ENCODE peak calls at places on chromosomes 2 and 18, in eight cellular contexts. One of them, this sample, is unnamed.

GRCh38 chr2:48883661-48884060 is 128.1 kb upstream of the LHCGR start:
- DNase-seq in IMR-90: peak
- DNase-seq in mucosa of descending colon: no peak
- DNase-seq in heart left ventricle: no peak
- DNase-seq in pancreas: no peak
- DNase-seq in sigmoid colon: no peak
- DNase-seq in right atrium auricular region: no peak
- DNase-seq in cardiac fibroblast: no peak
- DNase-seq in this sample: no peak

GRCh38 chr2:66576381-66577330 is 141.7 kb downstream of the MEIS1 start:
- DNase-seq in cardiac fibroblast: peak
- DNase-seq in IMR-90: peak
- DNase-seq in sigmoid colon: peak
- DNase-seq in mucosa of descending colon: peak
- DNase-seq in pancreas: peak
- DNase-seq in right atrium auricular region: no peak
- DNase-seq in heart left ventricle: no peak
- DNase-seq in this sample: peak

GRCh38 chr2:28639836-28640235 is 111.8 kb upstream of the PPP1CB start:
- DNase-seq in mucosa of descending colon: peak
- DNase-seq in pancreas: no peak
- DNase-seq in heart left ventricle: no peak
- DNase-seq in sigmoid colon: peak
- DNase-seq in IMR-90: no peak
- DNase-seq in cardiac fibroblast: peak
- DNase-seq in right atrium auricular region: no peak
- DNase-seq in this sample: no peak

GRCh38 chr2:172438741-172439508 is 11.5 kb downstream of the ITGA6 start:
- DNase-seq in sigmoid colon: no peak
- DNase-seq in cardiac fibroblast: peak
- DNase-seq in mucosa of descending colon: peak
- DNase-seq in right atrium auricular region: no peak
- DNase-seq in pancreas: no peak
- DNase-seq in IMR-90: peak
- DNase-seq in heart left ventricle: peak
- DNase-seq in this sample: peak

GRCh38 chr2:241820625-241821384 is 11.8 kb downstream of the NEU4 start:
- DNase-seq in IMR-90: no peak
- DNase-seq in cardiac fibroblast: no peak
- DNase-seq in heart left ventricle: peak
- DNase-seq in sigmoid colon: peak
- DNase-seq in pancreas: peak
- DNase-seq in mucosa of descending colon: no peak
- DNase-seq in right atrium auricular region: no peak
- DNase-seq in this sample: no peak

GRCh38 chr18:60372598-60372997 is at the start of gene MC4R:
- DNase-seq in heart left ventricle: no peak
- DNase-seq in sigmoid colon: no peak
- DNase-seq in cardiac fibroblast: peak
- DNase-seq in IMR-90: peak
- DNase-seq in mucosa of descending colon: no peak
- DNase-seq in pancreas: no peak
- DNase-seq in right atrium auricular region: no peak
- DNase-seq in this sample: peak

GRCh38 chr2:8281234-8281633 is 400.6 kb upstream of the ID2 start:
- DNase-seq in sigmoid colon: no peak
- DNase-seq in mucosa of descending colon: no peak
- DNase-seq in heart left ventricle: no peak
- DNase-seq in cardiac fibroblast: no peak
- DNase-seq in pancreas: no peak
- DNase-seq in IMR-90: no peak
- DNase-seq in right atrium auricular region: no peak
- DNase-seq in this sample: no peak

GRCh38 chr18:43046324-43046723 is 69.2 kb downstream of the RIT2 start:
- DNase-seq in pancreas: no peak
- DNase-seq in IMR-90: no peak
- DNase-seq in mucosa of descending colon: no peak
- DNase-seq in heart left ventricle: no peak
- DNase-seq in cardiac fibroblast: no peak
- DNase-seq in sigmoid colon: no peak
- DNase-seq in right atrium auricular region: no peak
- DNase-seq in this sample: no peak

GRCh38 chr18:9741821-9742541 is 33.9 kb downstream of the RAB31 start:
- DNase-seq in pancreas: no peak
- DNase-seq in heart left ventricle: peak
- DNase-seq in IMR-90: no peak
- DNase-seq in sigmoid colon: no peak
- DNase-seq in right atrium auricular region: peak
- DNase-seq in cardiac fibroblast: peak
- DNase-seq in mucosa of descending colon: no peak
- DNase-seq in this sample: peak

GRCh38 chr18:59270689-59271257 is 2.5 kb downstream of the RAX start:
- DNase-seq in heart left ventricle: no peak
- DNase-seq in right atrium auricular region: no peak
- DNase-seq in sigmoid colon: no peak
- DNase-seq in pancreas: no peak
- DNase-seq in IMR-90: no peak
- DNase-seq in cardiac fibroblast: no peak
- DNase-seq in mucosa of descending colon: no peak
- DNase-seq in this sample: no peak

GRCh38 chr18:42107287-42108045 is 152.4 kb downstream of the PIK3C3 start:
- DNase-seq in right atrium auricular region: no peak
- DNase-seq in mucosa of descending colon: no peak
- DNase-seq in pancreas: no peak
- DNase-seq in IMR-90: no peak
- DNase-seq in sigmoid colon: no peak
- DNase-seq in cardiac fibroblast: no peak
- DNase-seq in heart left ventricle: no peak
- DNase-seq in this sample: no peak

GRCh38 chr2:219386532-219387280 is 1.0 kb downstream of the DNPEP start:
- DNase-seq in mucosa of descending colon: no peak
- DNase-seq in pancreas: no peak
- DNase-seq in sigmoid colon: no peak
- DNase-seq in cardiac fibroblast: no peak
- DNase-seq in IMR-90: no peak
- DNase-seq in right atrium auricular region: no peak
- DNase-seq in heart left ventricle: no peak
- DNase-seq in this sample: no peak

GRCh38 chr2:231312066-231312465 is 83.4 kb upstream of the B3GNT7 start:
- DNase-seq in cardiac fibroblast: no peak
- DNase-seq in pancreas: no peak
- DNase-seq in mucosa of descending colon: no peak
- DNase-seq in heart left ventricle: no peak
- DNase-seq in right atrium auricular region: peak
- DNase-seq in sigmoid colon: no peak
- DNase-seq in IMR-90: no peak
- DNase-seq in this sample: no peak

GRCh38 chr2:234483568-234484251 is 13.2 kb downstream of the ARL4C start:
- DNase-seq in pancreas: no peak
- DNase-seq in IMR-90: no peak
- DNase-seq in mucosa of descending colon: peak
- DNase-seq in heart left ventricle: no peak
- DNase-seq in sigmoid colon: peak
- DNase-seq in cardiac fibroblast: peak
- DNase-seq in right atrium auricular region: no peak
- DNase-seq in this sample: peak

GRCh38 chr2:173410579-173410978 is 55.9 kb downstream of the CDCA7 start:
- DNase-seq in heart left ventricle: no peak
- DNase-seq in pancreas: no peak
- DNase-seq in right atrium auricular region: no peak
- DNase-seq in IMR-90: no peak
- DNase-seq in sigmoid colon: no peak
- DNase-seq in cardiac fibroblast: peak
- DNase-seq in mucosa of descending colon: no peak
- DNase-seq in this sample: no peak

DNA sequence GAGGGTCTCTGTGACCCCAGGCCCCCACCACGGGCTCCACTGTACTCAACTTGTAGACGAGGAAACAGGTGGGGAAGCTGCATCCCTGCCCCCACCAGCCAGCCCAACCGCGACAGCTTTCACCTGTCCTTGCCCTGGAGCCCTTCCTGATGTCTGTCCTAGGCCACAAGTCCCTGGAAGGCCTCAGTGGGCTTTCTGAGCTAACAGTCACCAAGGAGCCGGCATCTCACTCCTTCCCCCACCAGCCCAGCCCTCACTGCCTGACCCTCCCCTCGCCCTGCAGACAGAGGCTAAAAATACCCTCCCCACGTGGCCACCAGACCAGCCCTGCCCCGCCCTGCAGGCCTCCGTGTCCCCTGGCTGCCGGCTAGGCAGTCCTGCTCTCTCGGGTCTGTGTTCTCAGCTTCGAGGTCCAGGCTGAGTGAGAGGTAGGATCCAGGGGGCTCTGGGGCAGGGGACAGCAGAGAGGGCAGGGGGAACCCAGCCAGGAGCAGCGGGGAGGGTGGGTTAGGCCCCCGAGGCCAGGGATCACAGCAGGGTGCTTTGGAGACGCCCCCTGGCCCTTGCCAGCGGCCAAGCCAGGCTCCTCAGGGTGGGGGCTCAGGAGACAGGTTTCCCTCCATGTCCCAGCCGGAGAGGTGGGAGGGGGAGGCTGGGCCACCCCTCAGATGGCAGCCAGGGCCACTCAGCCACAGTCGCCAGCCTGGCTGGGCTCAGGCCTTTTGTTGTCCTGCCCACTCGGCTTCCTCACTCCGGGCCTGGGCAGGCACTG is at the start of gene KLHL30:
- DNase-seq in right atrium auricular region: no peak
- DNase-seq in cardiac fibroblast: no peak
- DNase-seq in pancreas: peak
- DNase-seq in heart left ventricle: peak
- DNase-seq in mucosa of descending colon: no peak
- DNase-seq in sigmoid colon: no peak
- DNase-seq in IMR-90: no peak
- DNase-seq in this sample: no peak
- H3K4me3 ChIP-seq in right atrium auricular region: peak
- H3K4me3 ChIP-seq in cardiac fibroblast: no peak
- H3K4me3 ChIP-seq in pancreas: no peak
- H3K4me3 ChIP-seq in heart left ventricle: peak
- H3K4me3 ChIP-seq in mucosa of descending colon: no peak
- H3K4me3 ChIP-seq in sigmoid colon: peak
- H3K4me3 ChIP-seq in IMR-90: no peak
- H3K4me3 ChIP-seq in this sample: no peak

DNA sequence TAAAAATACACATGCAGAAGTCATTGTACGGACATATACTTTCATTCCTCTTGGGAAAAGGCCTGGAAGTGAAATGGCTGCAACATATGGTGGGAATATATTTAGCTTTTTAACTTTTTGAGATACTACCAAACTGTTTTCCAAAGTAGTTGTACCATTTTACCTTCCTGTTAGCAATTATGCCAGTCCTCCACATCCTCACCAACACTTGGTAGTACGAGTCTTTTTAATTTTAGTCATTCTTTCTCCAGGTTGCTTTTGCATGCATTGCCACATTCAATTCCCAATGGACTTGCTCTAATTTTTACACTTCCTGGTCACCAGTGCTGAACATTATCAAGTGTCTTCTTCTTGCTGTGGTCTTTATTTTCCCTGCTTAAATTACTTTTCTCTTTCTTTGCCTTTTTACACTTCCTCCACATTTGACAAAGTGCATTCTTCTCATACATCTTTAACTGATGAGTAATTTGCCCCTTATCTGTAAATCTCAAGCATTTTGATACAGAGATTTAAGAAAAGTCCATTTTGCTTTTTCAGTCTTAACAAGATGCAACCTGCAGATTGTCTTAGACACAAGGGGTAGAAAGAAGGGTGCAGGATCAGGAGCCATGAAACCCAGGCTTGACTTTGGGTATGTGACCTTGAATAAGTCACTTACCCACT is 14.5 kb downstream of the VIT start:
- DNase-seq in heart left ventricle: no peak
- DNase-seq in right atrium auricular region: no peak
- DNase-seq in sigmoid colon: no peak
- DNase-seq in pancreas: no peak
- DNase-seq in mucosa of descending colon: no peak
- DNase-seq in IMR-90: no peak
- DNase-seq in cardiac fibroblast: no peak
- DNase-seq in this sample: no peak
- TF ChIP-seq CTCF in heart left ventricle: no peak
- TF ChIP-seq CTCF in right atrium auricular region: no peak
- TF ChIP-seq CTCF in sigmoid colon: no peak
- TF ChIP-seq CTCF in pancreas: no peak
- TF ChIP-seq CTCF in mucosa of descending colon: no peak
- TF ChIP-seq CTCF in IMR-90: no peak
- TF ChIP-seq CTCF in cardiac fibroblast: no peak
- TF ChIP-seq CTCF in this sample: no peak

GRCh38 chr18:45780568-45780967 is 44.9 kb upstream of the SIGLEC15 start:
- DNase-seq in sigmoid colon: no peak
- DNase-seq in IMR-90: peak
- DNase-seq in right atrium auricular region: no peak
- DNase-seq in pancreas: no peak
- DNase-seq in mucosa of descending colon: no peak
- DNase-seq in cardiac fibroblast: no peak
- DNase-seq in heart left ventricle: no peak
- DNase-seq in this sample: no peak

GRCh38 chr18:45774065-45774521 is 50.1 kb downstream of the SLC14A1 start:
- DNase-seq in sigmoid colon: no peak
- DNase-seq in right atrium auricular region: no peak
- DNase-seq in heart left ventricle: no peak
- DNase-seq in pancreas: no peak
- DNase-seq in IMR-90: peak
- DNase-seq in cardiac fibroblast: peak
- DNase-seq in mucosa of descending colon: no peak
- DNase-seq in this sample: peak

GRCh38 chr18:45775241-45775676 is 50.2 kb upstream of the SIGLEC15 start:
- DNase-seq in sigmoid colon: peak
- DNase-seq in heart left ventricle: peak
- DNase-seq in IMR-90: peak
- DNase-seq in mucosa of descending colon: peak
- DNase-seq in right atrium auricular region: peak
- DNase-seq in pancreas: peak
- DNase-seq in cardiac fibroblast: peak
- DNase-seq in this sample: peak

GRCh38 chr18:45775726-45776125 is 49.7 kb upstream of the SIGLEC15 start:
- DNase-seq in IMR-90: no peak
- DNase-seq in sigmoid colon: no peak
- DNase-seq in mucosa of descending colon: no peak
- DNase-seq in right atrium auricular region: no peak
- DNase-seq in cardiac fibroblast: no peak
- DNase-seq in pancreas: no peak
- DNase-seq in heart left ventricle: no peak
- DNase-seq in this sample: no peak

DNA sequence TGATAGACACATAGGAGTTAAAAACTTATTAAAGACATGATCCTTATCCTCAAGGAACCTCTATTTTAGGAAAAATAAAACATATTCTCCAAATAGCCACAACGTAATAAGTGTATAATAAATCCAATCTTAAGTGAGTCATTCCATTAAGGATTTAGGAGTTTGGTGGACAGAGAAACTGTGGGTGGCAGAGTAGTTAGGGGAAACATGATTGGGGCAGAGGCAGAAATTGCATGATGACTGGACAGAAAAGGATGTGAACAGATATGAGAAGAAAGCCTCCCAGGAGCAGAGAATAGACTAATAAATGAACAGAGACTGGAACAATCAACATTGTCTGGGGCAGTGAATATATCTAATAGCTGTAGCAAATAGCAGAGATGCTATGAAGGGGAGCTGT is 48.1 kb upstream of the SIGLEC15 start:
- DNase-seq in cardiac fibroblast: peak
- DNase-seq in mucosa of descending colon: no peak
- DNase-seq in pancreas: no peak
- DNase-seq in heart left ventricle: no peak
- DNase-seq in IMR-90: peak
- DNase-seq in right atrium auricular region: no peak
- DNase-seq in sigmoid colon: no peak
- DNase-seq in this sample: peak
- H3K4me3 ChIP-seq in cardiac fibroblast: no peak
- H3K4me3 ChIP-seq in mucosa of descending colon: no peak
- H3K4me3 ChIP-seq in pancreas: no peak
- H3K4me3 ChIP-seq in heart left ventricle: no peak
- H3K4me3 ChIP-seq in IMR-90: no peak
- H3K4me3 ChIP-seq in right atrium auricular region: no peak
- H3K4me3 ChIP-seq in sigmoid colon: no peak
- H3K4me3 ChIP-seq in this sample: no peak

GRCh38 chr18:44594779-44595467 is 85.8 kb upstream of the SETBP1 start:
- DNase-seq in cardiac fibroblast: peak
- DNase-seq in pancreas: no peak
- DNase-seq in sigmoid colon: no peak
- DNase-seq in right atrium auricular region: no peak
- DNase-seq in mucosa of descending colon: no peak
- DNase-seq in heart left ventricle: no peak
- DNase-seq in IMR-90: peak
- DNase-seq in this sample: peak
- TF ChIP-seq CTCF in cardiac fibroblast: no peak
- TF ChIP-seq CTCF in pancreas: no peak
- TF ChIP-seq CTCF in sigmoid colon: no peak
- TF ChIP-seq CTCF in right atrium auricular region: no peak
- TF ChIP-seq CTCF in mucosa of descending colon: no peak
- TF ChIP-seq CTCF in heart left ventricle: no peak
- TF ChIP-seq CTCF in IMR-90: no peak
- TF ChIP-seq CTCF in this sample: no peak

This sample was measured in AG10803.